ENCODE peak calls at places on chromosomes 5 and 9, in eight cellular contexts. E is CD8-positive, alpha-beta T cell; F is breast epithelium; T is cardiac fibroblast; J is heart right ventricle; X is lower leg skin; G is uterus; A is fibroblast of villous mesenchyme. Q is an unnamed sample.

GRCh38 chr5:133149333-133149732 is 97.5 kb downstream of the HSPA4 start:
- DNase-seq in T (no peak), F (no peak), X (no peak), A (no peak), G (no peak), E (no peak), J (no peak), Q (no peak)

GRCh38 chr5:139698461-139699146 is 50.5 kb downstream of the CXXC5 start:
- DNase-seq in X (peak), A (peak), J (peak), F (peak), T (peak), E (no peak), G (peak), Q (no peak)

GRCh38 chr9:18708429-18708828 is 234.5 kb downstream of the ADAMTSL1 start:
- DNase-seq in E (no peak), G (no peak), F (no peak), A (no peak), J (no peak), X (no peak), T (no peak), Q (no peak)

GRCh38 chr9:4327504-4328191 is 27.8 kb upstream of the GLIS3 start:
- DNase-seq in X (no peak), F (no peak), J (no peak), G (no peak), A (peak), E (no peak), T (peak), Q (no peak)

GRCh38 chr5:167802755-167803431 is 488.6 kb upstream of the WWC1 start:
- DNase-seq in T (no peak), F (no peak), G (no peak), E (no peak), J (no peak), X (no peak), A (no peak), Q (no peak)

GRCh38 chr9:89661956-89662717 is 57.3 kb downstream of the GADD45G start:
- DNase-seq in E (no peak), J (peak), F (peak), A (peak), G (peak), T (peak), X (peak), Q (no peak)

GRCh38 chr9:3648266-3648665 is 122.5 kb upstream of the RFX3 start:
- DNase-seq in F (no peak), J (no peak), A (no peak), E (no peak), T (no peak), G (no peak), X (no peak), Q (no peak)

GRCh38 chr9:93024986-93025630 is 33.4 kb upstream of the SUSD3 start:
- DNase-seq in X (no peak), A (no peak), F (no peak), G (no peak), J (no peak), T (no peak), E (no peak), Q (no peak)

GRCh38 chr5:117681431-117681830 is 1106.8 kb upstream of the SEMA6A start:
- DNase-seq in A (no peak), T (no peak), E (no peak), G (no peak), X (no peak), J (no peak), F (no peak), Q (no peak)

GRCh38 chr9:137550958-137551655 is 572 bp upstream of the MRPL41 start:
- DNase-seq in F (no peak), X (peak), T (no peak), A (peak), E (no peak), G (peak), J (no peak), Q (no peak)

GRCh38 chr9:127346584-127346983 is 50.4 kb upstream of the SLC2A8 start:
- DNase-seq in G (no peak), X (no peak), E (no peak), T (no peak), J (no peak), A (no peak), F (no peak), Q (no peak)
- TF ChIP-seq CTCF in G (no peak), X (no peak), E (no peak), T (peak), J (no peak), A (peak), F (no peak), Q (no peak)

DNA sequence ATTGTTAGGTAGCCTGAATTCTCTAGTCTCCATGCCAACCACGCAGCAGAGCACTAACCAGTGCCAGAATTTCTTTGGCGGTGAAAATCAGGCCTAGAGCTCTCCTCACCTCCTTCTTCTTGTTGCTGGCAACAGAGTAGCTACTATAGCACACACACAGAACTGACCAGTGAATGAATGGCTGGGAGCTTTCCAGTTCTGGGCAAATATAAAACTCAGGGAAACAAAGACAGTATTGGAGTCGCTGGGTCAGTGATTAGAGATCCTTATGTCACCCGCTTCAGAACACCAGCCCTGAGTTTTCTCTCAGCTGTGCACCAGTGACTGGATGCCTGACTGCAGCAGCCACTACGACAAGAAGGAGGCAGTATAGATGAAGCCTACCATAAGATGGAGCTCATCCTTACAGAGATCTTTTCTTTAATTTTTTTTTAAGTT is 26.9 kb upstream of the FEM1C start:
- DNase-seq in F (peak), A (no peak), E (no peak), X (no peak), G (no peak), J (peak), T (peak), Q (no peak)
- TF ChIP-seq CTCF in F (no peak), A (no peak), E (no peak), X (no peak), G (no peak), J (peak), T (no peak), Q (no peak)

DNA sequence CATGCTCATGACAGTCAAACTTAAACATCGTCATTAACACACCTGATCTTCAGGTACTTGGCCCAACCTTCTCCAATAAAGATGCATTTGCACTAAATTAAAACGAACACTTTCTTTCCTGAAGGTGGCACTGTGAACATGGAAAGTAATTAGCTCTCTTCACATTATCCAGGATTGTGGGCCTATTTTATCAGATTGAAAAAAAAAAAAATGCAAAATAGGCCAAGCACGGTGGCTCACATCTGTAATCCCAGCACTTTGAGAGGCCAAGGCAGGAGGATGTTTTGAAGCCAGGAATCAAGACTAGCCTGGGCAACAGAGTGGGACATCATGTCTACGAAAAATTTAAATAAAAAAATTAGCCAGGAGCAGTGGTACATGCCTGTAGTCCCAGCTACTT is 14.4 kb upstream of the CDC20B start:
- DNase-seq in A (peak), T (no peak), X (no peak), F (no peak), E (no peak), J (no peak), G (no peak), Q (no peak)
- TF ChIP-seq CTCF in A (peak), T (peak), X (no peak), F (no peak), E (no peak), J (peak), G (no peak), Q (no peak)

DNA sequence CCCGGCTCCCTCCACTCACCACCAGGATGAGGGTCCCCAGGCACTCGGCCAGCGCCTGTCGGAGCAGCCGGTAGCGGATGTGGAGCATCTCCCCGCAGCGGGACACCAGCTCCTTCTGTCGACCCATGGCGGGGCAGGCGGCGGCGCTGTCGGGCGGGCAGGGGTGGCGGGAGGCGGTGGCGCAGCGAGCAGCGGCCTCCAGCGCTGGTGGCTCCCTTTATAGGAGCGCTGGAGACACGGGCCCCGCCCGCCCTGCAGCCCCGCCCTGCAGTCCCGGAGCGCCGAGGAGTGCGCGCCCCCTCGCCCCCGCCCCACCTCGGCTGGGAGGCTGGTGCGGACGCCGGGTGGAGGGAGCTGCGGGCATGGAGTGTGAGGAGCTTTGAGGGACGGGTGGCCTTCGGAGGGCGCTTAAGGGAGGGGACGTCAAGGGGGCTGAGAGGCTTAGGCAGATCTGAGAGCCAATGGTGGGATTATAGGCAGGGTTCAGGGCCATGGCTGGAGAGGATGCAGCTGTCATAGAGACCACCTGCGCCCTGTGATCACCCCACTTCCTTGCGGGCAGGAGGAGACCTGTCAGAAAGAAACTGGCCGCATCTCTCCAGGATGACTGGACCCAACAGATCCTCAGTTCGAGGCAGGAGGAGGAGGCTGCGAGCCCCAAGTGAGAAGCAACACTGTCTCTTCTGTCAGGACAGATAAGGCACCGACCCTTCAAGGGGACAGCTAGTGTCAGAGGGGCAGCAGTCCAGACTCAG is at the start of gene AQP3:
- DNase-seq in A (peak), G (peak), X (peak), E (peak), F (peak), J (peak), T (no peak), Q (peak)
- TF ChIP-seq CTCF in A (peak), G (peak), X (no peak), E (no peak), F (no peak), J (peak), T (peak), Q (no peak)

Q was measured in activated B cell treated with CpG ODN at 0.5 μM for 24 hours.